ENCODE peak calls at places on chromosomes 13 and 19, in four cellular contexts. X, Q, T and H are unnamed samples.

GRCh38 chr19:4524808-4525562 is 6.7 kb upstream of the PLIN4 start:
- DNase-seq in Q (peak), X (peak), T (peak), H (peak)

GRCh38 chr19:40136818-40137217 is 46.1 kb upstream of the ZNF780A start:
- DNase-seq in T (no peak), X (no peak), Q (no peak), H (no peak)

GRCh38 chr13:50119593-50119992 is 104.3 kb downstream of the KCNRG start:
- DNase-seq in X (no peak), T (peak), Q (no peak), H (peak)

GRCh38 chr13:27006519-27007161 is 165.0 kb downstream of the USP12 start:
- DNase-seq in T (peak), X (no peak), Q (no peak), H (peak)

GRCh38 chr13:32031815-32032345 is 306 bp downstream of the FRY start:
- DNase-seq in Q (no peak), T (peak), X (no peak), H (no peak)

GRCh38 chr19:5287066-5287465 is 53.5 kb downstream of the PTPRS start:
- DNase-seq in T (no peak), X (no peak), Q (no peak), H (no peak)

GRCh38 chr13:19957320-19958118 is 1.0 kb upstream of the ZMYM2 start:
- DNase-seq in Q (peak), T (peak), X (peak), H (peak)

GRCh38 chr13:25990801-25991200 is 61.0 kb downstream of the SHISA2 start:
- DNase-seq in T (peak), Q (no peak), X (no peak), H (no peak)

GRCh38 chr19:6740589-6741348 is 1.3 kb downstream of the TRIP10 start:
- DNase-seq in Q (no peak), X (no peak), T (peak), H (no peak)

GRCh38 chr19:28468701-28469459 is 744.1 kb downstream of the UQCRFS1 start:
- DNase-seq in T (peak), X (peak), Q (no peak), H (no peak)

GRCh38 chr13:35927554-35927953 is 203.6 kb downstream of the DCLK1 start:
- DNase-seq in Q (peak), X (no peak), T (peak), H (peak)

GRCh38 chr13:61255035-61255796 is 160.4 kb downstream of the PCDH20 start:
- DNase-seq in Q (no peak), T (peak), X (no peak), H (peak)

GRCh38 chr13:40208517-40208916 is 457.9 kb downstream of the FOXO1 start:
- DNase-seq in T (no peak), Q (no peak), X (no peak), H (no peak)

GRCh38 chr13:34419025-34419424 is 523.0 kb upstream of the NBEA start:
- DNase-seq in T (no peak), Q (no peak), X (no peak), H (no peak)

GRCh38 chr19:7200739-7201138 is 93.5 kb downstream of the INSR start:
- DNase-seq in X (no peak), T (no peak), Q (no peak), H (no peak)

GRCh38 chr13:40508112-40508511 is 158.3 kb downstream of the FOXO1 start:
- DNase-seq in Q (no peak), T (peak), X (no peak), H (no peak)

GRCh38 chr13:35926859-35927530 is 204.2 kb downstream of the DCLK1 start:
- DNase-seq in Q (no peak), X (no peak), T (peak), H (no peak)

GRCh38 chr19:2289714-2290435 is 7.9 kb upstream of the PEAK3 start:
- DNase-seq in X (no peak), T (peak), Q (no peak), H (no peak)

GRCh38 chr19:44570984-44571684 is 41.7 kb upstream of the CEACAM20 start:
- DNase-seq in X (no peak), T (peak), Q (peak), H (peak)

GRCh38 chr19:33394006-33394722 is 20.7 kb downstream of the CEBPG start:
- DNase-seq in T (peak), X (no peak), Q (no peak), H (no peak)

GRCh38 chr13:87798536-87798935 is 127.4 kb downstream of the SLITRK5 start:
- DNase-seq in X (no peak), T (no peak), Q (no peak), H (no peak)

GRCh38 chr19:15595069-15595468 is 19.9 kb upstream of the CYP4F8 start:
- DNase-seq in Q (no peak), X (no peak), T (no peak), H (no peak)

GRCh38 chr19:16522559-16523377 is 19.5 kb downstream of the CHERP start:
- DNase-seq in Q (no peak), X (no peak), T (no peak), H (no peak)